ENCODE peak calls at places on chromosome 21, in seven cellular contexts. U, E, O, P, M, Y and G are unnamed samples. For H3K9me3, the result is how much of the 10 kb centered on the place peaks cover.

GRCh38 chr21:39374046-39374445 is 25.2 kb upstream of the HMGN1 start:
- ATAC-seq in P (no peak), U (no peak), E (no peak), M (no peak), Y (peak), O (no peak), G (no peak)

GRCh38 chr21:40345700-40346099 is 478.5 kb downstream of the PCP4 start:
- ATAC-seq in M (no peak), U (no peak), Y (no peak), O (no peak), P (no peak), E (no peak), G (no peak)

GRCh38 chr21:42263591-42264131 is 44.7 kb downstream of the ABCG1 start:
- ATAC-seq in Y (no peak), P (no peak), O (no peak), U (peak), E (peak), M (no peak), G (peak)

GRCh38 chr21:41254090-41254700 is 62.4 kb upstream of the FAM3B start:
- ATAC-seq in Y (no peak), O (no peak), E (no peak), M (no peak), P (no peak), U (no peak), G (no peak)

GRCh38 chr21:29473808-29474207 is 175.1 kb downstream of the BACH1 start:
- ATAC-seq in M (no peak), O (no peak), Y (no peak), U (no peak), E (no peak), P (no peak), G (no peak)

GRCh38 chr21:34722684-34723300 is 54.0 kb downstream of the CLIC6 start:
- ATAC-seq in U (no peak), Y (no peak), O (peak), M (no peak), E (no peak), P (peak), G (no peak)

GRCh38 chr21:34305605-34306235 is 58.1 kb upstream of the KCNE2 start:
- ATAC-seq in U (peak), M (no peak), P (no peak), E (no peak), O (no peak), Y (no peak), G (no peak)

GRCh38 chr21:41832230-41833137 is 46.7 kb downstream of the PRDM15 start:
- ATAC-seq in P (no peak), Y (no peak), O (peak), E (no peak), M (no peak), U (no peak), G (no peak)

GRCh38 chr21:36965720-36966065 is 776 bp downstream of the HLCS start:
- ATAC-seq in O (no peak), P (peak), E (peak), U (peak), Y (peak), M (no peak), G (peak)

GRCh38 chr21:37001446-37001845 is 5.1 kb upstream of the RIPPLY3 start:
- ATAC-seq in Y (no peak), E (no peak), O (no peak), P (no peak), U (no peak), M (no peak), G (no peak)

GRCh38 chr21:16418211-16418610 is 688.4 kb downstream of the USP25 start:
- ATAC-seq in M (no peak), O (no peak), Y (no peak), E (no peak), U (peak), P (no peak), G (peak)

GRCh38 chr21:34935452-34935851 is 113.7 kb downstream of the RUNX1 start:
- ATAC-seq in M (no peak), P (no peak), Y (no peak), O (no peak), E (no peak), U (no peak), G (no peak)

GRCh38 chr21:20443558-20444155 is 554.6 kb upstream of the NCAM2 start:
- ATAC-seq in E (peak), O (no peak), P (peak), M (no peak), Y (no peak), U (no peak), G (no peak)

GRCh38 chr21:33127154-33127893 is 57.4 kb downstream of the OLIG1 start:
- ATAC-seq in O (peak), E (peak), U (peak), P (peak), M (peak), Y (peak), G (peak)

GRCh38 chr21:34192646-34193285 is 119.4 kb downstream of the MRPS6 start:
- ATAC-seq in E (no peak), O (no peak), M (no peak), P (no peak), U (no peak), Y (no peak), G (no peak)

GRCh38 chr21:41168391-41169257 is 664 bp downstream of the BACE2 start:
- ATAC-seq in E (peak), Y (peak), U (peak), M (peak), P (no peak), O (peak), G (peak)

GRCh38 chr21:41641510-41641815 is 125.4 kb downstream of the RIPK4 start:
- ATAC-seq in M (peak), Y (peak), O (no peak), U (peak), E (peak), P (no peak), G (no peak)

GRCh38 chr21:16407403-16408279 is 677.9 kb downstream of the USP25 start:
- ATAC-seq in Y (no peak), E (no peak), P (no peak), M (no peak), O (no peak), U (no peak), G (no peak)

GRCh38 chr21:35071347-35071746 is 22.2 kb upstream of the RUNX1 start:
- ATAC-seq in Y (no peak), E (no peak), M (no peak), U (no peak), O (no peak), P (no peak), G (no peak)

GRCh38 chr21:34813266-34813886 is 144.6 kb downstream of the CLIC6 start:
- ATAC-seq in O (no peak), Y (peak), U (no peak), M (peak), E (no peak), P (no peak), G (no peak)

GRCh38 chr21:34925597-34925996 is 123.5 kb downstream of the RUNX1 start:
- ATAC-seq in M (no peak), P (no peak), O (no peak), Y (no peak), E (no peak), U (no peak), G (no peak)

GRCh38 chr21:20996421-20997307 is 1.5 kb upstream of the NCAM2 start:
- ATAC-seq in E (no peak), U (no peak), Y (no peak), O (no peak), P (no peak), M (peak), G (no peak)

GRCh38 chr21:30434033-30434631 is 4.1 kb downstream of the KRTAP13-4 start:
- ATAC-seq in M (no peak), Y (peak), E (peak), O (peak), P (peak), U (no peak), G (no peak)

GRCh38 chr21:37087188-37087587 is 14.1 kb downstream of the TTC3 start:
- ATAC-seq in Y (peak), O (peak), E (peak), P (peak), U (no peak), M (peak), G (no peak)

GRCh38 chr21:36175771-36176565 is 19.3 kb downstream of the DOP1B start:
- ATAC-seq in O (no peak), M (no peak), E (no peak), P (no peak), U (no peak), Y (no peak), G (no peak)

GRCh38 chr21:34946385-34947121 is 102.5 kb downstream of the RUNX1 start:
- ATAC-seq in Y (no peak), P (peak), M (no peak), U (no peak), O (no peak), E (no peak), G (no peak)

DNA sequence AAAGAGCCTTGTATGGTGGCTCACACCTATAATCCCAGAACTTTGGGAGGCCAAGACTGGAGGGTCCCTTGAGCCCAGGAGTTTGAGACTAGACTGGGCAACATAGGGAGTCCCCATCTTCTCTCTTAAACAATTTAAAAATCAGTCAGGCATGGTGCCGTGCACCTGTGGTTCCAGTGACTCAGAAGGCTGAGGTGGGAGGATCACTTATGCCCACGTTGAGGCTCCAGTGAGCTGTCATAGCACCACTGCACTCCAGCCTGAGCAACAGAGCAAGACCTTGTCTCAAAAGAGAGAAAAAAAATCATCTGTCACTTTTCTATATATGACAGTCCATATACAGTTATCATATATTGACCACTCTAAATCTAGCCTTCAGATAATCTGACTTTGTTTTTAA is 658.3 kb downstream of the LTN1 start:
- ATAC-seq in M (no peak), E (no peak), U (no peak), P (no peak), O (no peak), Y (no peak), G (no peak)
- H3K9me3 ChIP-seq in M (under half), E (under half), U (under half), P (under half), O (under half), Y (under half), G (under half)

GRCh38 chr21:43731891-43732711 is 13.2 kb downstream of the PDXK start:
- ATAC-seq in Y (no peak), U (no peak), E (no peak), O (no peak), M (no peak), P (no peak), G (no peak)

GRCh38 chr21:43731476-43731875 is 12.5 kb downstream of the PDXK start:
- ATAC-seq in M (no peak), O (no peak), E (no peak), U (no peak), P (no peak), Y (no peak), G (no peak)

GRCh38 chr21:43727571-43728466 is 8.9 kb downstream of the PDXK start:
- ATAC-seq in O (peak), P (peak), E (peak), M (peak), Y (peak), U (peak), G (peak)

GRCh38 chr21:43726686-43727570 is 8.0 kb downstream of the PDXK start:
- ATAC-seq in O (no peak), P (no peak), M (no peak), U (no peak), Y (peak), E (no peak), G (no peak)

GRCh38 chr21:43728467-43729390 is 9.8 kb downstream of the PDXK start:
- ATAC-seq in M (peak), P (peak), U (peak), Y (peak), E (peak), O (peak), G (peak)
- TF ChIP-seq POLR2A in M (peak), P (peak), U (no peak), Y (no peak), E (peak), O (no peak), G (peak)

GRCh38 chr21:38223893-38224540 is 32.8 kb upstream of the KCNJ15 start:
- ATAC-seq in E (no peak), O (no peak), M (no peak), Y (no peak), P (no peak), U (no peak), G (no peak)
- H3K9me3 ChIP-seq in E (under half), O (under half), M (under half), Y (half or more), P (under half), U (under half), G (under half)

GRCh38 chr21:46298083-46298412 is 11.9 kb downstream of the YBEY start:
- ATAC-seq in U (peak), O (no peak), Y (no peak), P (no peak), E (peak), M (no peak), G (no peak)

GRCh38 chr21:46297311-46298082 is 11.4 kb downstream of the YBEY start:
- ATAC-seq in E (peak), M (no peak), P (no peak), U (peak), O (no peak), Y (no peak), G (no peak)

GRCh38 chr21:46294647-46295176 is 8.6 kb downstream of the YBEY start:
- ATAC-seq in Y (peak), O (no peak), P (peak), E (peak), U (peak), M (peak), G (no peak)

GRCh38 chr21:46295177-46295711 is 9.1 kb downstream of the YBEY start:
- ATAC-seq in Y (peak), U (peak), E (no peak), O (no peak), M (peak), P (peak), G (no peak)

GRCh38 chr21:46295996-46296752 is 10.0 kb downstream of the YBEY start:
- ATAC-seq in M (no peak), U (peak), P (peak), Y (peak), E (peak), O (no peak), G (peak)
- TF ChIP-seq POLR2A in M (no peak), U (no peak), P (no peak), Y (no peak), E (no peak), O (no peak), G (no peak)

DNA sequence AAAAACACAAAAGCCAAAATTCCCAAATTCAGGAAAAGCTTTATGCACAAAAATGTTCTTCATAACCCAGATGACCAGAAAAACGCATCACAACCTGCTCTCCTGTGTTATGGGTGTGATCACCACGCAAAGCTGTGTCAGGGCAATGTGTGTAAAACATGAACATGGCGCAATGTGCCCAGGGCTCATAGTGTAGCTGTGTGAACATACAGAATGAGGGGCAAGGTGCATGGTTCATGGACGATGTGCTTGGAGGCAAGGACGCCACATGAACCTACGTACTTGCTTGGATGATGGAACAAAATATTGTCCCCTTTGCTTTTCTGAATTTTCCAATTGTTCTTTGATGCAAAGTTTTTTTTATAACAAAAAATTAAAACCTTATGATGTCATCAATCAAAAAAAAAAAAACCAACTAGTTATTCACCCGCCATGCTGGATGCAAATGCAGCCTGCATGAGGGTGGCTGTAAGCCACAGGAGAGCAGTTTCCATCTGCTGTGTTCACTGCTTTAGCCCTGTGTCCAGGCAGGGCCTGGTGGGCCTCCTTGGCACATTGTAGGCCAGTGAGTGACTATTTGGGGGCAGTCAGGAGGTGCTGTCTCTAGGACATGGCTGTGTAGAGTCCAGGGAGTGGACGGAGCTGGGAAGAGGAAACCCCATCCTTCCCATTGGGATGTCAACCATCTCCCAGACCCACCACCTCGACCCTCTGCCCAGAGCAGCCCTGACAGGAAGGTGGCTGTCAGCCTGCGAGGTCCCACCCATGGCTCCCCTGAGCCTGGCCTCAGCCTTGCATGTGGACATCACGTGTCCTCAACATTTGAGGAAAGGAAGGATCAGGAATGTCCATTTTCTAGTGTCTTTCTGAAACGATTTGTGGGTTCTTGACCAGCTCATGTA is 13.6 kb downstream of the KRTAP10-1 start:
- ATAC-seq in P (no peak), O (no peak), E (no peak), Y (no peak), U (no peak), M (no peak), G (no peak)
- H3K9me3 ChIP-seq in P (under half), O (under half), E (under half), Y (under half), U (under half), M (under half), G (under half)

GRCh38 chr21:43334214-43334958 is 92.5 kb downstream of the SIK1 start:
- ATAC-seq in Y (no peak), E (no peak), O (no peak), M (no peak), U (no peak), P (no peak), G (no peak)
- TF ChIP-seq POLR2A in Y (no peak), E (no peak), O (no peak), M (peak), U (no peak), P (no peak), G (no peak)

DNA sequence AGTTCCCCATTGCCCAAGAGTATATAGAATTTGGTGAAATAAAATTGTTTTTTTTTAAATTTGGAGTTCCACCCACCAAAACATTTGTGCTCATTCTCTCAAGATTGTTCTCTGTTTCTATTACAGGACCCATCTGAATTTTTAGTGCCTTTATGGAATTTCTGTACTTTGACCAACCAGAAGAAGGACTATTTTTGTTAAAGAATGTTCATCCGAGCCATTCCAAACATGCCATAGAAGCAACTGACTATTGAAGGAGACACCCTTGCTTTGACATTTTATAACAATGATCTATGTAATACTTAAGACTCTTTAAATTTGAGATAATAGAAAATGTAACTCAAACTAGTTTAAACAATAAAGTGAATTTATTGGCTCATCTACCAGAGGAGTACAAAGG is 655.7 kb upstream of the ADAMTS5 start:
- ATAC-seq in M (no peak), O (no peak), E (no peak), P (no peak), U (no peak), Y (no peak), G (no peak)
- H3K9me3 ChIP-seq in M (under half), O (under half), E (under half), P (under half), U (under half), Y (under half), G (under half)

GRCh38 chr21:31938330-31939301 is 65.8 kb downstream of the HUNK start:
- ATAC-seq in E (peak), U (peak), O (no peak), Y (no peak), P (no peak), M (no peak), G (no peak)
- TF ChIP-seq POLR2A in E (peak), U (no peak), O (no peak), Y (no peak), P (no peak), M (no peak), G (no peak)

GRCh38 chr21:38228115-38228514 is 28.7 kb upstream of the KCNJ15 start:
- ATAC-seq in U (no peak), P (no peak), Y (no peak), E (peak), O (no peak), M (no peak), G (no peak)

GRCh38 chr21:38221594-38221993 is 35.2 kb upstream of the KCNJ15 start:
- ATAC-seq in E (no peak), P (no peak), Y (no peak), M (no peak), U (no peak), O (no peak), G (no peak)

GRCh38 chr21:38229260-38229877 is 27.4 kb upstream of the KCNJ15 start:
- ATAC-seq in E (no peak), P (no peak), U (peak), Y (no peak), M (no peak), O (no peak), G (no peak)

GRCh38 chr21:38227401-38227800 is 29.4 kb upstream of the KCNJ15 start:
- ATAC-seq in P (no peak), M (no peak), O (no peak), U (no peak), Y (no peak), E (no peak), G (no peak)
- H3K9me3 ChIP-seq in P (under half), M (under half), O (under half), U (under half), Y (half or more), E (under half), G (under half)